ENCODE peak calls at places on chromosomes 7 and 10, in seven cellular contexts. S, Q, Y, W, J, B and L are unnamed samples.

GRCh38 chr7:132131196-132131595 is 445.1 kb downstream of the PLXNA4 start:
- DNase-seq in S (no peak), Q (no peak), Y (no peak), W (no peak), J (no peak), B (no peak), L (no peak)

GRCh38 chr7:96740130-96740529 is 30.5 kb upstream of the SEM1 start:
- DNase-seq in S (no peak), Q (no peak), Y (no peak), W (no peak), J (no peak), B (no peak), L (no peak)

GRCh38 chr7:121360564-121360963 is 31.8 kb downstream of the WNT16 start:
- DNase-seq in S (no peak), Q (no peak), Y (no peak), W (no peak), J (no peak), B (no peak), L (no peak)

GRCh38 chr7:43463401-43463980 is 119.4 kb upstream of the STK17A start:
- DNase-seq in S (no peak), Q (no peak), Y (no peak), W (no peak), J (no peak), B (no peak), L (no peak)

GRCh38 chr7:144437370-144438191 is 34.1 kb upstream of the NOBOX start:
- DNase-seq in S (peak), Q (no peak), Y (peak), W (peak), J (peak), B (peak), L (peak)

GRCh38 chr7:22013711-22014110 is 68.0 kb upstream of the CDCA7L start:
- DNase-seq in S (no peak), Q (no peak), Y (no peak), W (no peak), J (no peak), B (no peak), L (no peak)

GRCh38 chr10:94397549-94398370 is 4.6 kb upstream of the TBC1D12 start:
- DNase-seq in S (peak), Q (no peak), Y (no peak), W (no peak), J (no peak), B (peak), L (no peak)

GRCh38 chr7:27106181-27106905 is 3.9 kb upstream of the HOXA2 start:
- DNase-seq in S (no peak), Q (no peak), Y (peak), W (peak), J (no peak), B (peak), L (no peak)

GRCh38 chr10:42875792-42876191 is 93.2 kb downstream of the BMS1 start:
- DNase-seq in S (peak), Q (no peak), Y (peak), W (no peak), J (no peak), B (peak), L (no peak)

GRCh38 chr7:27210441-27211083 is 10.7 kb upstream of the HOXA13 start:
- DNase-seq in S (peak), Q (no peak), Y (peak), W (peak), J (no peak), B (peak), L (no peak)

GRCh38 chr7:1852781-1853618 is 182.9 kb downstream of the ELFN1 start:
- DNase-seq in S (no peak), Q (no peak), Y (no peak), W (no peak), J (no peak), B (no peak), L (no peak)